ENCODE peak calls at places on chromosomes 1 and 21, in seven cellular contexts. T is hepatocyte, G is GM12878, B is fibroblast of lung, D is neural progenitor cell, S is astrocyte, K is GM23338. P is an unnamed sample.

GRCh38 chr1:235783148-235783776 is 83.4 kb downstream of the LYST start:
- DNase-seq in T (peak), S (peak), G (no peak), B (peak), D (peak), K (peak), P (peak)

GRCh38 chr1:81920245-81920740 is 119.6 kb downstream of the ADGRL2 start:
- DNase-seq in G (no peak), K (peak), S (peak), D (peak), B (peak), T (peak), P (no peak)

GRCh38 chr1:104182251-104182650 is 432.6 kb downstream of the AMY1C start:
- DNase-seq in D (peak), K (peak), B (no peak), T (no peak), S (no peak), G (no peak), P (peak)

GRCh38 chr1:27556781-27557595 is 47.0 kb downstream of the AHDC1 start:
- DNase-seq in S (peak), G (no peak), D (peak), B (peak), T (peak), K (peak), P (peak)

GRCh38 chr1:53572061-53572801 is 113.0 kb downstream of the DMRTB1 start:
- DNase-seq in D (peak), K (no peak), G (no peak), S (peak), B (no peak), T (peak), P (no peak)

GRCh38 chr1:171486048-171486519 is 754 bp downstream of the PRRC2C start:
- DNase-seq in K (peak), T (no peak), B (peak), G (peak), D (no peak), S (peak), P (no peak)

GRCh38 chr1:76260279-76260678 is 185.7 kb downstream of the ST6GALNAC3 start:
- DNase-seq in K (no peak), D (no peak), S (no peak), T (no peak), B (no peak), G (no peak), P (no peak)

GRCh38 chr1:241716915-241717651 is 65.0 kb downstream of the WDR64 start:
- DNase-seq in T (no peak), G (no peak), K (no peak), D (no peak), B (no peak), S (peak), P (no peak)

GRCh38 chr1:15090373-15090772 is 63.2 kb upstream of the TMEM51 start:
- DNase-seq in S (no peak), D (peak), G (no peak), T (peak), B (no peak), K (peak), P (no peak)

GRCh38 chr1:1426961-1427934 is 6.2 kb upstream of the ANKRD65 start:
- DNase-seq in D (peak), K (peak), T (peak), S (no peak), G (no peak), B (no peak), P (no peak)

GRCh38 chr1:156807627-156808026 is 9.0 kb downstream of the SH2D2A start:
- DNase-seq in D (no peak), K (no peak), S (no peak), B (no peak), G (no peak), T (no peak), P (no peak)

GRCh38 chr1:204128964-204129896 is 22.6 kb downstream of the ETNK2 start:
- DNase-seq in K (peak), D (peak), G (no peak), T (peak), S (peak), B (peak), P (no peak)

DNA sequence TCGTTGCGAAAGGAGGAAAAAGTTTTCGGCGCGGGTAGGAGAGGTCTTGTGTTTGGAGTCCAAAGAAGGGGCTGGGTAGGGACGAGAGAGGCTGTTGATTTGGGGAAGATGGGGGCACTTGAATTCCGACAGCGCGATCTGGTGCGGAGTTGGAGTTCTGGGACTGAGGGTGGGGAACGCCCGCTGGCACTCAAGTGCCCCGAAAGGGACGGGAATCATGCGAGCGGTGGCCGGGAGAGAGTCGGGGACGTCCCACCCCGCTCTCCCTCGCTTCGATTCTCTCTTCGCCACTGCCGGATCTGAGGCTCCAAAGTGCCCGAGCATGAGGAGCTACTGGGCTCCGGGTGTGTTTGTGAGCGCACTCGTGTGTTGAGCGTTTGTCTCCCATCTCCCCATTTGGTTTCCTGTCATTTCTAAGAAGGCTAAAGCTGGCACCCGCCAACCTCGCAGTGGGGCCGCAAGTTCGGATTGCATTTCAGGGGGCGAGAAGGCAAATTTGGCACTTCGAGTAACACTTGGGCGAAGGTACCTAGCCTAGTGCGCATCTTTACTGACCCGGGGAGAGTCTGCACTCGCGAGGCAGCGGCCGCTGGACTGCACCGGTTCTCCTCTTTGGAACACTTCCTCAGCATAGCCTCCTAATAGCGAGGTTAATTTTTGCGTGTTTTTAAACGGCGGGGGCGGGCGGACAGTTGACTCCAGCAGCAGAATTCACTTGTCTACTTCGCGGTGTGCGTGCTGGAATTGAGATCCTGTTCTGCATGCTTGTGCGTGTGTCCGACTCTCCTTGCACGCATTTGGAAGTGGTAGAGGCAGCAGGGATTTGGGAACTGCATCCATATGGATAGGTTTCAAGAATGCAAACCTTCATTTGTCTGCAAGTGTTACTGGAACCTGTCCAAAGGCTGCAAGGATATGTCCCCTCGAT is 1.2 kb downstream of the CHRM3 start:
- DNase-seq in B (no peak), K (peak), D (peak), S (no peak), T (peak), G (no peak), P (no peak)
- TF ChIP-seq EZH2 in B (no peak), K (peak), D (peak), S (peak), T (no peak), G (no peak), P (peak)

DNA sequence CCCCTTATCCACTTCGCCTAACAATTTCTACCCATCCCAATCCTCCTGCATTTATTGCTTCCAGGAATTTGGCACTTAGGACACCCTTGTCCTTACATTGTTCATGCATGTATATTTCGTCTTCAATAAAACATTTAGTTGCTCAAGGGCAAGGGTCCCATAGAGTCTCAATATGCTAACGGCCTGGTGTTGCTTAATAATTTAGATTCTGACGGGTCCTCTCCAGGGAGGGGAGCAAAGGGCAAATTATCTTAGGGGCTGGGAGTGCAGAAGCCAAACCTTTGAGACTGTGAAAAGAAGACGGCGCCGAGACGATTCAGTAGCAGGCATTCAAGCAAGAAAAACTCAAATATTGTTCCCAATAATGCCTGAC is 468 bp upstream of the CR1L start:
- DNase-seq in D (no peak), B (no peak), G (no peak), S (no peak), K (no peak), T (no peak), P (no peak)
- H3K4me3 ChIP-seq in D (no peak), B (peak), G (peak), S (peak), K (peak), T (no peak), P (no peak)

GRCh38 chr1:11681071-11681771 is at the start of gene MAD2L2:
- DNase-seq in D (peak), G (peak), S (peak), B (peak), T (peak), K (peak), P (peak)

GRCh38 chr1:11682287-11682771 is 1.4 kb upstream of the MAD2L2 start:
- DNase-seq in B (no peak), T (no peak), G (no peak), S (no peak), D (no peak), K (peak), P (no peak)

GRCh38 chr1:11684070-11684469 is 3.1 kb upstream of the MAD2L2 start:
- DNase-seq in K (no peak), D (no peak), S (no peak), T (no peak), G (no peak), B (no peak), P (peak)

GRCh38 chr1:11680270-11681070 is 478 bp downstream of the MAD2L2 start:
- DNase-seq in G (no peak), D (peak), K (peak), S (no peak), B (no peak), T (no peak), P (no peak)

GRCh38 chr1:11682799-11683198 is 1.9 kb upstream of the MAD2L2 start:
- DNase-seq in B (no peak), G (no peak), T (no peak), D (no peak), S (no peak), K (peak), P (no peak)
- TF ChIP-seq EZH2 in B (no peak), G (no peak), T (no peak), D (no peak), S (no peak), K (no peak), P (no peak)

DNA sequence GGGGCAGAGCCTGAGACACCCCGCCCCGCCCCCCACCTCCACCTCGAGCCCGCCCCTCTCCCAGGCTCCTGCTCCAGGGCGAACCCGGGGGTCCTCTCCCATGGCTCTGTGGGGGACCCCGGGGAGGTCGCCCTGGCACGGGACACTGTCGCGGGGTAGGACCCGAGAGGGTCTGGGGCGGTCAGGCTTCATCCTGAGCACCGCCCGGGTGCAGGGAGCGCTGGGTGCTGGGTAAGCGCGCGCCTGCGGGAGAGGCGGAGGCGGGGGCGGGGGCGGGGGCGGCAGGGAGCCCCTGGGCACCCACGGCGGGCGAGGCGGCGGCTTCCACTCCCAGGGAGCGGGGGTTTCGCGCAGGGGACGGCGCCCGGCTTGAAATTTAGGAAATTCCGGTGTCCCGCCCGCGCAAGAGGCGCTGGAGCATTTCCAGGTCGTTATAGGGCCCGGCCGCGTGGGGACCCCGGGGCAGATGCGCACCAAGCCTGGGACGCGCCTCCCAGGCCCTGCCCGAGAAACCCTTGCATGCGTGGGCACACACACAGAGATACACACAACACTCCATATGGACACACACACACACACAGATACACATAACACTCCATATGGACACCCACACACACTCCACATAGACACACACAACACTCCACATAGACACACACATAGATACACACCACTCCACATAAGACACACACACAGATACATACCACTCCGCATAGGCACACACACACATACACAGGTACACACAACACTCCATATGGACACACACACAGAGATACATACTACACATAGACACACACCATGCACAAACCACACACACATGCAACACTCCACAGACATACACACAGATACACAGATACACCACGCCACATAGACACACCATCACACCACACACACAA is 48.7 kb upstream of the SLC19A1 start:
- DNase-seq in B (no peak), S (no peak), T (no peak), K (peak), D (no peak), G (peak), P (peak)
- H3K4me3 ChIP-seq in B (no peak), S (no peak), T (no peak), K (peak), D (peak), G (peak), P (peak)

DNA sequence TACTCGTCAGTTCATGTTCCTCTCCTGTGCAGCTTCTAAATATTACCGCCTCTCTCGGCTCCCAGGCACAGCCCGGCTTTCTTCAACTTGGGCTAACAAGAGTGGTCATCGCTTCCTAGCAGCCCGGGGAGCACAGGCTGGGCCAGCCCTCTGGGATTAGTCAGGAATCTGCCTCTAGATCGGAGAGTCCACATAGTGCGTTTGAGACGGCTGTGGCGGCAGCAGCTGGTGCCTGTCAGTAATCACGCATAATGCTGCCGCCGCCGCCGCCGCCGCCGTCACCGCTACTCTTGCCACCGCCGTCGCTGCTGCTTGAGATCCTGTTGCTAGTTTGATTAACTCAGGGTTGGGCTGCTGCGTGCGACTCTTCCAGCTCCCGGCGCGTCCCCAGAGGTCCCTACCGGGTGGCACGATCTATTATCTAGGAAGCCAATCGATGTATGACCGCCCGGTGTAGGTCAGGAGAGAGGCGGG is at the start of gene RXRG:
- DNase-seq in D (peak), S (no peak), G (no peak), K (peak), B (peak), T (peak), P (no peak)
- TF ChIP-seq EZH2 in D (peak), S (peak), G (no peak), K (peak), B (no peak), T (peak), P (no peak)